ENCODE peak calls at places on chromosomes 16 and 17, in four cellular contexts. I is fibroblast of lung, W is H54, Q is RPMI8226. D is an unnamed sample.

GRCh38 chr17:41907185-41907556 is 11.6 kb downstream of the ACLY start:
- DNase-seq in I (peak), W (no peak), Q (no peak), D (no peak)

GRCh38 chr16:24950275-24950674 is 64.9 kb downstream of the ARHGAP17 start:
- DNase-seq in I (peak), W (peak), Q (no peak), D (no peak)

GRCh38 chr17:38702900-38703741 is 2.0 kb upstream of the MLLT6 start:
- DNase-seq in I (no peak), W (no peak), Q (peak), D (peak)

GRCh38 chr16:13568803-13569202 is 351.2 kb upstream of the ERCC4 start:
- DNase-seq in I (no peak), W (no peak), Q (no peak), D (no peak)

GRCh38 chr17:31803494-31804213 is 55.4 kb downstream of the COPRS start:
- DNase-seq in I (no peak), W (no peak), Q (no peak), D (no peak)

GRCh38 chr17:46135126-46135812 is 58.0 kb downstream of the KANSL1 start:
- DNase-seq in I (no peak), W (no peak), Q (no peak), D (no peak)

GRCh38 chr17:2177235-2177811 is 122.4 kb downstream of the HIC1 start:
- DNase-seq in I (peak), W (no peak), Q (no peak), D (no peak)

GRCh38 chr16:72042157-72042660 is 12.1 kb upstream of the HP start:
- DNase-seq in I (no peak), W (no peak), Q (no peak), D (no peak)

GRCh38 chr16:55955439-55955838 is 80.3 kb upstream of the CES5A start:
- DNase-seq in I (no peak), W (no peak), Q (no peak), D (no peak)

GRCh38 chr16:66269631-66270332 is 96.7 kb upstream of the CDH5 start:
- DNase-seq in I (peak), W (no peak), Q (no peak), D (no peak)

GRCh38 chr16:9996191-9996590 is 186.0 kb downstream of the GRIN2A start:
- DNase-seq in I (no peak), W (no peak), Q (no peak), D (no peak)

GRCh38 chr17:82018152-82019041 is 4.3 kb downstream of the CENPX start:
- DNase-seq in I (no peak), W (no peak), Q (no peak), D (no peak)

GRCh38 chr17:50113624-50114320 is 16.2 kb downstream of the SAMD14 start:
- DNase-seq in I (no peak), W (no peak), Q (no peak), D (no peak)